ENCODE peak calls at places on chromosomes 2 and 18, in five cellular contexts. I is islet precursor cell; G is activated CD8-positive, alpha-beta T cell treated with anti-CD3 and anti-CD28 coated beads for 36 hours; Q is WTC11; P is thyroid gland. Z is an unnamed sample.

GRCh38 chr2:227888289-227888688 is 16.9 kb downstream of the DAW1 start:
- DNase-seq in Q (no peak), P (peak), G (no peak), I (peak), Z (no peak)

GRCh38 chr18:49851624-49852023 is 38.3 kb upstream of the ACAA2 start:
- DNase-seq in P (no peak), Q (no peak), G (no peak), I (peak), Z (no peak)

GRCh38 chr2:105557515-105557914 is 158.7 kb upstream of the FHL2 start:
- DNase-seq in G (no peak), I (peak), Q (no peak), P (no peak), Z (no peak)

GRCh38 chr2:121335294-121336290 is 50.6 kb upstream of the TFCP2L1 start:
- DNase-seq in P (no peak), Q (no peak), G (no peak), I (peak), Z (no peak)

GRCh38 chr2:26330114-26330581 is 15.8 kb upstream of the SELENOI start:
- DNase-seq in G (peak), I (peak), Q (peak), P (peak), Z (peak)

GRCh38 chr2:24399434-24400206 is 39.3 kb upstream of the ITSN2 start:
- DNase-seq in G (no peak), Q (no peak), I (no peak), P (no peak), Z (no peak)

GRCh38 chr18:48486762-48487161 is 52.1 kb upstream of the CTIF start:
- DNase-seq in P (no peak), I (no peak), G (no peak), Q (no peak), Z (no peak)

GRCh38 chr2:62307469-62308389 is 111.8 kb downstream of the B3GNT2 start:
- DNase-seq in P (peak), I (no peak), G (no peak), Q (no peak), Z (no peak)

GRCh38 chr2:58182527-58182926 is 58.6 kb downstream of the FANCL start:
- DNase-seq in I (no peak), Q (no peak), G (no peak), P (no peak), Z (no peak)

GRCh38 chr2:212135739-212136138 is 402.9 kb downstream of the ERBB4 start:
- DNase-seq in P (no peak), I (no peak), Q (no peak), G (no peak), Z (peak)

GRCh38 chr2:29042581-29043075 is 31.7 kb downstream of the PCARE start:
- DNase-seq in Q (no peak), I (no peak), G (no peak), P (no peak), Z (peak)

GRCh38 chr2:201406077-201406662 is 45.1 kb downstream of the TRAK2 start:
- DNase-seq in P (peak), I (no peak), G (no peak), Q (no peak), Z (no peak)

GRCh38 chr18:45245036-45245638 is 370.1 kb upstream of the SLC14A2 start:
- DNase-seq in I (no peak), Q (no peak), G (no peak), P (no peak), Z (no peak)

GRCh38 chr2:146228659-146229058 is 1616.2 kb upstream of the ACVR2A start:
- DNase-seq in I (no peak), Q (no peak), P (no peak), G (no peak), Z (no peak)

GRCh38 chr2:100742884-100743283 is 77.1 kb upstream of the NPAS2 start:
- DNase-seq in P (no peak), G (no peak), I (no peak), Q (no peak), Z (no peak)

GRCh38 chr2:9010866-9011265 is 7.4 kb upstream of the MBOAT2 start:
- DNase-seq in P (no peak), Q (no peak), I (no peak), G (no peak), Z (no peak)

GRCh38 chr2:105802587-105802986 is 57.9 kb downstream of the NCK2 start:
- DNase-seq in P (no peak), G (peak), Q (no peak), I (no peak), Z (no peak)

GRCh38 chr2:72757177-72757775 is 68.6 kb downstream of the EXOC6B start:
- DNase-seq in G (no peak), P (no peak), I (peak), Q (no peak), Z (no peak)

GRCh38 chr2:98508690-98509054 is 64.0 kb downstream of the INPP4A start:
- DNase-seq in P (no peak), G (peak), I (no peak), Q (no peak), Z (no peak)

GRCh38 chr2:37671816-37672103 is 318 bp upstream of the CDC42EP3 start:
- DNase-seq in G (no peak), I (no peak), Q (no peak), P (no peak), Z (no peak)

GRCh38 chr2:205212357-205212756 is 469.9 kb upstream of the NRP2 start:
- DNase-seq in I (no peak), P (no peak), Q (no peak), G (no peak), Z (no peak)